ENCODE peak calls at places on chromosome 12, in nine cellular contexts. N, D, G, M, P, F, B, Y and H are unnamed samples.

GRCh38 chr12:113019045-113019444 is 37.5 kb upstream of the DTX1 start:
- DNase-seq in G (no peak), F (no peak), Y (no peak), B (no peak), N (no peak), P (no peak), D (no peak), M (peak), H (no peak)

GRCh38 chr12:59425798-59426197 is 170.0 kb upstream of the SLC16A7 start:
- DNase-seq in N (no peak), D (no peak), P (no peak), B (no peak), F (peak), M (no peak), Y (no peak), G (no peak), H (no peak)

GRCh38 chr12:14768823-14769405 is 34.4 kb downstream of the WBP11 start:
- DNase-seq in P (no peak), B (peak), M (peak), G (peak), F (peak), Y (no peak), D (peak), N (peak), H (no peak)

GRCh38 chr12:93714382-93714781 is 37.2 kb downstream of the CRADD start:
- DNase-seq in F (peak), N (no peak), P (no peak), D (peak), G (no peak), Y (no peak), M (no peak), B (no peak), H (no peak)

GRCh38 chr12:30930238-30931010 is 3.9 kb downstream of the TSPAN11 start:
- DNase-seq in M (no peak), G (no peak), B (no peak), P (no peak), Y (no peak), N (no peak), D (no peak), F (no peak), H (no peak)

GRCh38 chr12:4011597-4011996 is 138.4 kb upstream of the PARP11 start:
- DNase-seq in P (peak), G (no peak), M (no peak), F (no peak), N (no peak), Y (no peak), B (peak), D (no peak), H (no peak)

GRCh38 chr12:131565256-131566005 is 145.5 kb upstream of the SFSWAP start:
- DNase-seq in Y (no peak), G (no peak), F (no peak), M (no peak), N (no peak), B (no peak), D (no peak), P (no peak), H (no peak)

GRCh38 chr12:59239993-59240392 is 319.7 kb upstream of the LRIG3 start:
- DNase-seq in M (no peak), D (no peak), F (no peak), P (no peak), N (no peak), Y (no peak), B (no peak), G (no peak), H (no peak)

GRCh38 chr12:64566122-64566521 is 44.2 kb upstream of the RASSF3 start:
- DNase-seq in D (no peak), P (no peak), M (no peak), N (no peak), G (no peak), F (no peak), B (peak), Y (peak), H (peak)

GRCh38 chr12:125197326-125197725 is 132.1 kb downstream of the AACS start:
- DNase-seq in Y (no peak), M (no peak), P (no peak), N (no peak), F (no peak), B (no peak), D (no peak), G (no peak), H (no peak)

GRCh38 chr12:94595152-94595551 is 55.2 kb downstream of the TMCC3 start:
- DNase-seq in D (no peak), P (no peak), Y (no peak), M (peak), B (no peak), N (no peak), F (no peak), G (no peak), H (no peak)

GRCh38 chr12:19630536-19630935 is 191.2 kb downstream of the AEBP2 start:
- DNase-seq in Y (no peak), P (no peak), N (no peak), M (no peak), B (no peak), G (no peak), D (no peak), F (no peak), H (no peak)

GRCh38 chr12:16076553-16076952 is 165.4 kb downstream of the DERA start:
- DNase-seq in Y (no peak), P (peak), G (peak), F (peak), D (no peak), N (peak), B (peak), M (peak), H (no peak)

GRCh38 chr12:90978117-90978770 is 23.3 kb upstream of the CCER1 start:
- DNase-seq in N (peak), F (peak), D (peak), G (peak), B (peak), Y (peak), P (peak), M (peak), H (no peak)

GRCh38 chr12:6947615-6948014 is 3.5 kb upstream of the PTPN6 start:
- DNase-seq in B (no peak), P (no peak), N (no peak), F (no peak), Y (no peak), D (no peak), M (no peak), G (peak), H (no peak)

GRCh38 chr12:125065753-125066570 is 727 bp downstream of the AACS start:
- DNase-seq in B (no peak), P (no peak), F (no peak), G (no peak), N (no peak), M (no peak), Y (no peak), D (no peak), H (no peak)

GRCh38 chr12:46224401-46224800 is 44.4 kb downstream of the SLC38A1 start:
- DNase-seq in Y (peak), D (peak), F (peak), N (peak), M (peak), B (no peak), P (no peak), G (no peak), H (no peak)

GRCh38 chr12:126534495-126534894 is 1469.3 kb downstream of the AACS start:
- DNase-seq in B (no peak), M (no peak), D (no peak), Y (no peak), N (no peak), G (no peak), F (no peak), P (no peak), H (no peak)

GRCh38 chr12:11795192-11795909 is 145.9 kb downstream of the ETV6 start:
- DNase-seq in G (no peak), M (no peak), F (no peak), B (no peak), P (no peak), D (no peak), N (no peak), Y (no peak), H (no peak)

GRCh38 chr12:75488553-75488952 is 8.0 kb downstream of the GLIPR1 start:
- DNase-seq in Y (no peak), B (peak), D (no peak), M (peak), F (peak), N (peak), P (peak), G (peak), H (no peak)
- TF ChIP-seq CTCF in Y (peak), B (peak), D (no peak), M (peak), F (peak), N (peak), P (peak), G (peak), H (peak)

GRCh38 chr12:25585662-25586061 is 32.6 kb upstream of the LMNTD1 start:
- DNase-seq in F (peak), P (no peak), N (no peak), B (no peak), D (no peak), Y (no peak), G (no peak), M (no peak), H (no peak)

GRCh38 chr12:25581067-25581466 is 28.0 kb upstream of the LMNTD1 start:
- DNase-seq in D (no peak), M (no peak), Y (no peak), G (no peak), B (no peak), N (no peak), P (no peak), F (no peak), H (no peak)

GRCh38 chr12:25583545-25583944 is 30.5 kb upstream of the LMNTD1 start:
- DNase-seq in G (no peak), P (peak), B (peak), D (peak), F (peak), M (no peak), N (peak), Y (no peak), H (no peak)

GRCh38 chr12:25587346-25587745 is 34.3 kb upstream of the LMNTD1 start:
- DNase-seq in F (no peak), N (no peak), G (no peak), M (no peak), Y (no peak), B (no peak), D (no peak), P (no peak), H (no peak)

GRCh38 chr12:25585021-25585523 is 32.0 kb upstream of the LMNTD1 start:
- DNase-seq in M (peak), D (peak), N (peak), B (peak), F (peak), P (no peak), Y (peak), G (no peak), H (peak)
- H3K4me3 ChIP-seq in M (no peak), D (no peak), N (no peak), B (no peak), F (no peak), P (no peak), Y (no peak), G (no peak), H (no peak)

GRCh38 chr12:22202847-22203246 is 131.7 kb downstream of the ST8SIA1 start:
- DNase-seq in Y (no peak), B (no peak), P (no peak), F (no peak), N (no peak), D (no peak), M (no peak), G (no peak), H (no peak)

GRCh38 chr12:22206111-22206728 is 128.3 kb downstream of the ST8SIA1 start:
- DNase-seq in M (no peak), P (no peak), B (no peak), D (no peak), N (no peak), Y (no peak), F (no peak), G (no peak), H (no peak)

DNA sequence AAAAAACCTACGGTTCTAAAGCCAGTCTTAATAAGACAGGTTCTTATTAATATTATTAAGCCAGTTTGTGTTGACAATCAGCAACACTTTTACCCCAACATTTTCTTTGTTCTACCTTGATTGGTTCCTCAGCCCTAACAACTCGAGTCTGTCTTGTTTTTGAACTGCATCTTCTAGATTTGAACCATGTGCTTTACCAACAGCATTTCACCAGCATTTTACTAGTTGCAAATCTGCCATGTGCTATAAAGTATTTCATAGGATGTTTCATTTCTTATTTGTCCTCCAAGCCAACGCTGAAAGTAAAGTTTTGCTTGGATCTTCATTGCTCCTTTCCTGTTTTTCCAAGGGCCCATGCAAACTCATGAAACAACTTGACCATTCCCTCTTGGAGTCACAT is 133.4 kb downstream of the ST8SIA1 start:
- DNase-seq in Y (no peak), G (no peak), D (no peak), P (no peak), N (no peak), B (no peak), F (no peak), M (no peak), H (no peak)
- TF ChIP-seq CTCF in Y (no peak), G (no peak), D (no peak), P (no peak), N (no peak), B (no peak), F (no peak), M (no peak), H (no peak)

GRCh38 chr12:132925597-132926416 is 30.3 kb downstream of the ZNF605 start:
- DNase-seq in F (no peak), B (peak), M (no peak), N (no peak), G (no peak), Y (no peak), D (no peak), P (no peak), H (no peak)

GRCh38 chr12:132923356-132923909 is 32.7 kb downstream of the ZNF605 start:
- DNase-seq in B (no peak), D (no peak), Y (no peak), M (no peak), G (no peak), N (no peak), P (no peak), F (no peak), H (no peak)

GRCh38 chr12:132922676-132923075 is 33.4 kb downstream of the ZNF605 start:
- DNase-seq in D (no peak), B (no peak), M (no peak), Y (no peak), G (no peak), N (no peak), P (no peak), F (no peak), H (no peak)

GRCh38 chr12:132924356-132924755 is 31.8 kb downstream of the ZNF605 start:
- DNase-seq in P (no peak), Y (no peak), G (no peak), N (no peak), D (no peak), M (no peak), B (no peak), F (no peak), H (no peak)

GRCh38 chr12:132926417-132926833 is 29.7 kb downstream of the ZNF605 start:
- DNase-seq in D (no peak), N (no peak), F (no peak), M (peak), G (no peak), P (no peak), Y (no peak), B (peak), H (no peak)
- H3K4me3 ChIP-seq in D (no peak), N (no peak), F (no peak), M (no peak), G (no peak), P (no peak), Y (no peak), B (no peak), H (no peak)

DNA sequence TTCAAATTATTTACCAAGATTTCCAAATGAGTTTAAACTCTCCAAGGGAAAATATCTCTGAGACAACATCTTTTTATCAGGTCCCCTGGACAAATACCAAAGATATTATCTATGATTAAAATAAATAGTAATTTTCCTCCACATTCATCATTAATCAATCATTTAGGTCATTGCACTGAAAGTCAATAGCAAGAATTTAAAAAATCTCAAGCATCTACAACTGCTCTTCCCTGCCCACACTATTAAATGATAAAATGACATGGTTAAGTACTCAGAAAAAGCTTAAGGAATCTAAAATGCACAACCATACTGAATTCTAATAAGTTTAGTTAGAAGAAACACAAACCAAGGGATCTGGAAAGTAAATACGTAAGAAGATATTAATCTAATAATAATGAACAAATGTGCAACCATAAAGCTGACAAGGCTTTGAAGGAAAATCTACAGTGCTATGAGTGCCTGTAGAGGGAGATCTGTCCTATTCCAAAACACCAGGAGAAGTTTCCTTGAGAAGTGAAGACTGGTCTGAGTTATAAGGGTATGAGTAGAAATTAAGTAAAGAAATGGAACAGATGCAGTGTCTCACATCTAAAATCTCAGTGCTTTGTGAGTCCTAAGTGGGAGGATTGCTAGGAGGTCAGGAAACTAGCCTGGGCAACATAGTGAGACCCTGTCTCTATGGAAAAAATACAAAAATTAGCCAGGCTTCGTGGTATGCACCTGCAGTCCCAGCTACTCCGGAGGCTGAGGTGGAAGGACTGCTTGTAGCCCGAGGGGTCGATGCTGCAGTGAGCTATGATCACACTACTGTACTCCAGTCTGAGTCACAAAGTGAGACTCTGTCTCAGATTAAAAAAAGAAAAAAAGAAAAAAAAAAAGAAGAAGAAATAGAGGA is 19.2 kb downstream of the INTS13 start:
- DNase-seq in Y (no peak), F (no peak), B (peak), D (no peak), N (peak), M (no peak), G (no peak), P (peak), H (no peak)
- TF ChIP-seq CTCF in Y (peak), F (no peak), B (peak), D (no peak), N (peak), M (no peak), G (no peak), P (peak), H (no peak)